ENCODE peak calls at places on chromosome 12, in ten cellular contexts. Z, A, B, P, L, S, W, H, T and E are unnamed samples.

GRCh38 chr12:88153959-88154358 is 11.9 kb downstream of the TMTC3 start:
- DNase-seq in Z (no peak), A (peak), B (no peak), P (peak), L (no peak), S (peak), W (no peak), H (no peak), T (no peak), E (no peak)

GRCh38 chr12:86543716-86544115 is 287.5 kb upstream of the MGAT4C start:
- DNase-seq in Z (no peak), A (no peak), B (no peak), P (no peak), L (no peak), S (no peak), W (no peak), H (no peak), T (no peak), E (no peak)

GRCh38 chr12:6193853-6194815 is 6.1 kb upstream of the CD9 start:
- DNase-seq in Z (no peak), A (peak), B (no peak), P (no peak), L (no peak), S (no peak), W (peak), H (peak), T (no peak), E (no peak)

GRCh38 chr12:57452181-57452936 is 2.7 kb upstream of the INHBE start:
- DNase-seq in Z (no peak), A (peak), B (no peak), P (peak), L (peak), S (peak), W (no peak), H (no peak), T (no peak), E (no peak)

GRCh38 chr12:82474798-82475184 is 116.5 kb downstream of the METTL25 start:
- DNase-seq in Z (no peak), A (peak), B (no peak), P (peak), L (no peak), S (no peak), W (no peak), H (no peak), T (no peak), E (no peak)

GRCh38 chr12:61097991-61098580 is 1162.1 kb upstream of the USP15 start:
- DNase-seq in Z (no peak), A (no peak), B (no peak), P (no peak), L (no peak), S (no peak), W (no peak), H (no peak), T (no peak), E (no peak)

GRCh38 chr12:1777798-1778197 is 42.6 kb upstream of the LRTM2 start:
- DNase-seq in Z (no peak), A (peak), B (no peak), P (peak), L (no peak), S (peak), W (no peak), H (no peak), T (no peak), E (no peak)

GRCh38 chr12:28026701-28027100 is 54.2 kb upstream of the PTHLH start:
- DNase-seq in Z (no peak), A (no peak), B (no peak), P (peak), L (no peak), S (no peak), W (no peak), H (no peak), T (no peak), E (no peak)

GRCh38 chr12:120194226-120194533 is 335 bp downstream of the GCN1 start:
- DNase-seq in Z (no peak), A (no peak), B (no peak), P (no peak), L (no peak), S (no peak), W (no peak), H (no peak), T (no peak), E (no peak)

GRCh38 chr12:96120359-96121100 is 73.6 kb upstream of the ELK3 start:
- DNase-seq in Z (no peak), A (peak), B (no peak), P (no peak), L (no peak), S (no peak), W (peak), H (peak), T (no peak), E (no peak)

GRCh38 chr12:32139064-32139421 is 32.4 kb downstream of the BICD1 start:
- DNase-seq in Z (no peak), A (peak), B (no peak), P (peak), L (no peak), S (peak), W (peak), H (no peak), T (no peak), E (no peak)

GRCh38 chr12:29228474-29229157 is 79.5 kb downstream of the FAR2 start:
- DNase-seq in Z (no peak), A (no peak), B (no peak), P (no peak), L (no peak), S (no peak), W (no peak), H (peak), T (no peak), E (no peak)

GRCh38 chr12:52903855-52904508 is 894 bp downstream of the KRT8 start:
- DNase-seq in Z (peak), A (peak), B (no peak), P (peak), L (no peak), S (peak), W (no peak), H (no peak), T (peak), E (no peak)

GRCh38 chr12:124510301-124510970 is 57.0 kb downstream of the NCOR2 start:
- DNase-seq in Z (no peak), A (no peak), B (no peak), P (no peak), L (peak), S (no peak), W (peak), H (no peak), T (no peak), E (no peak)

GRCh38 chr12:22529281-22530060 is 14.9 kb downstream of the C2CD5 start:
- DNase-seq in Z (no peak), A (peak), B (no peak), P (peak), L (no peak), S (peak), W (no peak), H (peak), T (no peak), E (no peak)

GRCh38 chr12:112116232-112117060 is 7.9 kb upstream of the NAA25 start:
- DNase-seq in Z (peak), A (peak), B (no peak), P (peak), L (peak), S (no peak), W (peak), H (peak), T (no peak), E (peak)

GRCh38 chr12:100672075-100672592 is 98.7 kb downstream of the GAS2L3 start:
- DNase-seq in Z (no peak), A (no peak), B (no peak), P (peak), L (peak), S (peak), W (peak), H (no peak), T (peak), E (no peak)

GRCh38 chr12:104288635-104289258 is 14.8 kb upstream of the EID3 start:
- DNase-seq in Z (peak), A (peak), B (peak), P (peak), L (peak), S (peak), W (peak), H (peak), T (peak), E (peak)

GRCh38 chr12:129704232-129704830 is 199.5 kb downstream of the TMEM132D start:
- DNase-seq in Z (no peak), A (no peak), B (no peak), P (no peak), L (no peak), S (no peak), W (no peak), H (no peak), T (no peak), E (no peak)

GRCh38 chr12:89461649-89462612 is 62.7 kb downstream of the GALNT4 start:
- DNase-seq in Z (no peak), A (peak), B (no peak), P (peak), L (no peak), S (peak), W (no peak), H (no peak), T (no peak), E (no peak)

GRCh38 chr12:22672951-22673350 is 48.0 kb downstream of the ETNK1 start:
- DNase-seq in Z (no peak), A (peak), B (no peak), P (peak), L (no peak), S (peak), W (no peak), H (no peak), T (no peak), E (no peak)

GRCh38 chr12:94109154-94109553 is 39.2 kb upstream of the PLXNC1 start:
- DNase-seq in Z (no peak), A (peak), B (no peak), P (peak), L (no peak), S (peak), W (no peak), H (no peak), T (peak), E (no peak)

GRCh38 chr12:64669270-64669842 is 59.1 kb downstream of the RASSF3 start:
- DNase-seq in Z (no peak), A (no peak), B (peak), P (no peak), L (no peak), S (no peak), W (peak), H (no peak), T (no peak), E (no peak)